ENCODE peak calls at places on chromosomes 7 and 10, in six cellular contexts. L is HCT116, B is SK-N-SH, Q is GM12878, M is HepG2, A is K562. R is an unnamed sample.

GRCh38 chr7:55348502-55348901 is 16.6 kb upstream of the LANCL2 start:
- DNase-seq in B (no peak), L (no peak), Q (no peak), M (no peak), A (no peak), R (no peak)

GRCh38 chr10:22959950-22960349 is 32.1 kb downstream of the ARMC3 start:
- DNase-seq in M (peak), A (no peak), B (no peak), L (no peak), Q (no peak), R (no peak)

GRCh38 chr7:148191391-148192076 is 399.0 kb upstream of the C7orf33 start:
- DNase-seq in L (no peak), B (no peak), M (no peak), A (no peak), Q (no peak), R (no peak)

GRCh38 chr10:94963901-94964300 is 25.4 kb downstream of the CYP2C9 start:
- DNase-seq in B (peak), Q (no peak), A (no peak), M (peak), L (peak), R (peak)

GRCh38 chr7:130922206-130923112 is 188.5 kb upstream of the KLF14 start:
- DNase-seq in Q (no peak), M (peak), A (no peak), L (no peak), B (no peak), R (peak)

GRCh38 chr10:103951942-103952341 is 15.0 kb upstream of the SLK start:
- DNase-seq in B (no peak), A (no peak), L (no peak), Q (no peak), M (no peak), R (no peak)

GRCh38 chr10:3959370-3960266 is 174.6 kb upstream of the KLF6 start:
- DNase-seq in M (no peak), L (no peak), A (no peak), Q (no peak), B (no peak), R (no peak)

GRCh38 chr10:109875151-109875568 is 48.2 kb downstream of the XPNPEP1 start:
- DNase-seq in M (no peak), Q (no peak), L (no peak), B (no peak), A (no peak), R (no peak)

GRCh38 chr7:156473476-156474240 is 166.9 kb upstream of the RNF32 start:
- DNase-seq in B (peak), L (peak), Q (no peak), A (peak), M (peak), R (no peak)

GRCh38 chr7:91836065-91836368 is 44.5 kb downstream of the MTERF1 start:
- DNase-seq in B (no peak), A (no peak), L (no peak), Q (no peak), M (no peak), R (no peak)

GRCh38 chr7:97024209-97025129 is at the start of gene DLX5:
- DNase-seq in A (no peak), Q (no peak), B (peak), M (peak), L (no peak), R (no peak)

GRCh38 chr7:105835441-105835840 is 41.0 kb downstream of the ATXN7L1 start:
- DNase-seq in A (no peak), Q (no peak), M (no peak), L (no peak), B (no peak), R (no peak)

GRCh38 chr7:105839271-105839670 is 37.1 kb downstream of the ATXN7L1 start:
- DNase-seq in Q (no peak), L (no peak), A (no peak), M (no peak), B (no peak), R (no peak)

GRCh38 chr7:105837765-105838241 is 38.6 kb downstream of the ATXN7L1 start:
- DNase-seq in B (no peak), L (no peak), M (no peak), A (no peak), Q (no peak), R (peak)

GRCh38 chr7:105840981-105841749 is 35.2 kb downstream of the ATXN7L1 start:
- DNase-seq in Q (no peak), A (no peak), B (no peak), M (no peak), L (no peak), R (no peak)

DNA sequence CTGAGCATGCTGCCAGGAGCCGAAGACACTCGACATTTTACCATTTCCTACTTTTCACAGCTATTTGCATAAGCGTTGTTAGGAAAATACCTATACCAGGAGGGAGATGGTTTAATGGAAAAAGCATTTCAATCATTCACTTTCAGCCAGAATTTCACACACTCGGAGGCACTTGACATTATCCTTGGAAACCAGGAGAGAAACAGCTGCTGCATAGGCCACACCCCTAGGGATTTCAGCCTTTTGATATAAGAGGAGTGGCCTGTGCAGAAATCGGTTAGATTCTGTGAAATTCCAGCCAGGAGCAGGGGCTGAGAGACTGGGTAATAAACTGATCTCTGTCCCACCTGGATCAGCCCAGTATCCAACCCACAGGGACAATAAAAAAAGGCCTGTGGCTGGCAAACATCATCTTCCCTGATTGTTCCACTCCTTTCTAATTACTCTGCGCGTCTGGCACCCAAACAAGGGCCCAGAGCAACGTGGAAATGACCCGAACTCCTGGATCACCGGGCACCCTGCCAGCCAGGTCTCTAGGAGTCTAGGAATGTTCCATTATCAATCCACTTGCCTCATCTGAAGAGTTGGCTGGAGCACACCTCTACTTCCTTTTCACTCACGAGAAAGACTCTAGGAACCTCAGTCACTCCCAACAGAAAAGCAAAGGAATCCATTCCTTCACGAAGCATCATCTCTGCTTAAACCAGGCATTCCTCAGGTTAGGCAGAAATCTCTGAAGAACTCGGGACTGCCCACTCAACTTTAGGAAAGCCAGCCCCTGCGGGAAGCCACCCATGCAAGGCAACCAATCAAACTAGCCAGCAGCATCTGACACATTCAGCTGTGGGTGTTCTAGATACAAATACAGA is 37.9 kb downstream of the ATXN7L1 start:
- DNase-seq in M (no peak), L (no peak), Q (no peak), B (peak), A (no peak), R (no peak)
- TF ChIP-seq MAX in M (no peak), L (no peak), Q (no peak), B (no peak), A (no peak), R (no peak)

DNA sequence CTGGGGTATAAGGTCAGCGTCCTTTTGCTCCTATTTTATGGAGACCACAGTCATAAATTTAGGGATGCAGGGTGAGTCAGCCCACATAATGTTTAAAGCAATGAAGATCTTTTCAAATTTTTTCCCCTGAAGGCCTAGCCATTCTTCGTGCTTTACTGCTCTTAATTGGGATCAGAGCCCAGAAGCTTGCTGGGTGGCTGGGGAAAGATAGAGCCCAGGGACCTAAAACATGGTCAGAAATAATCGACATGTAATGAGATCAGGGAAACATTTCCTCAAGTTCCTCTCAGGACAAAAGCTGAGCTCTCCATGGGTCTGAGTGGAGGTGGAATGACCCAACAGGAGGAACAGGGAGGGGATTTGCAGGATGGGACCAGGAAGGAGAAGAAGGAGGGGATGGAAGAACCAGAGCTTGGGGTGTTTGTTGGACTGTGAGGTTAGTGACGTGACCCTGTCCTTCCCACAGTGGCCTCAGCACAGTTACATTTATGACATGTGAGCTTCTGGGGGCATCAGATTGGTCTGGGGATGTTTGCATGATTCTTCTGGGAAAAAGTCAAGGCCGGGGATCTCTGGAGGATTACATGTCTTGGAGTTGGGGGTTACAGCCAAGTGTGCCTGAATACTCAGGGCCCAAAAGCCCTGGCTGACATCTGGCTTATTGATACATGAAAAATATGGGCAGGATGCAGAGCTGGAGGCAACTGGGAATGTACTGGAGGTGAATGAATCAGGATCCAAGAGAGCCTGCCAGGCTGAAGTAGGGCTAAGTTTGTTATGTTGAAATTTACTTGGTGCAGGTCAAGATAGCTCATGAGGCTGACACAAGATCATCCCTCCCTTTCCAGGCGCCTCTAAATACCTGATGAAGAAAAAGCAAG is 477.9 kb downstream of the RPS24 start:
- DNase-seq in Q (no peak), B (no peak), L (no peak), A (no peak), M (no peak), R (no peak)
- TF ChIP-seq SIN3A in Q (no peak), B (no peak), L (no peak), A (no peak), M (no peak), R (no peak)

DNA sequence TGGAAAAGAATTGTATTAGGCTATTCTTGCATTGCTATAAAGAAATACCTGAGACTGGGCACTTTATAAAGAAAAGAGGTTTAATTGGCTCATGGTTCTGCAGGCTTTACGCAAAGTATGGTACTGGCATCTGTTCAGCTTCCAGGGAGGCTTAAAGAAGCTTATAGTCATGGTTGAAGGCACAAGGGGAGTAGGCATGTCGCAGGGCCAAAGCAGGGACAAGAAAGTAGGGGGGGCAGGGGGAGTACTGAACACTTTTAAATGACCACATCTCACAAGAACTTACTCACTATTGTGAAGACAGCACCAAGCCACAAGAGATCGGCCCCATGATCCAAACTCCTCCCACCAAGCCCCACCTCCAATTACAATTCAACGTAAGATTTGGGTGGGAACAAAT is 152.5 kb upstream of the PHF14 start:
- DNase-seq in B (no peak), A (no peak), Q (no peak), L (no peak), M (no peak), R (no peak)
- TF ChIP-seq MAX in B (no peak), A (no peak), Q (no peak), L (no peak), M (no peak), R (no peak)

GRCh38 chr10:11105676-11106004 is 88.0 kb downstream of the CELF2 start:
- DNase-seq in A (no peak), B (no peak), M (no peak), L (no peak), Q (no peak), R (no peak)

GRCh38 chr10:11106621-11107374 is 89.1 kb downstream of the CELF2 start:
- DNase-seq in M (no peak), A (no peak), L (no peak), Q (peak), B (no peak), R (no peak)

GRCh38 chr10:11109590-11109989 is 91.9 kb downstream of the CELF2 start:
- DNase-seq in M (no peak), Q (no peak), A (no peak), L (no peak), B (no peak), R (no peak)

GRCh38 chr10:11108356-11108755 is 90.7 kb downstream of the CELF2 start:
- DNase-seq in L (no peak), B (peak), Q (no peak), M (no peak), A (no peak), R (no peak)

DNA sequence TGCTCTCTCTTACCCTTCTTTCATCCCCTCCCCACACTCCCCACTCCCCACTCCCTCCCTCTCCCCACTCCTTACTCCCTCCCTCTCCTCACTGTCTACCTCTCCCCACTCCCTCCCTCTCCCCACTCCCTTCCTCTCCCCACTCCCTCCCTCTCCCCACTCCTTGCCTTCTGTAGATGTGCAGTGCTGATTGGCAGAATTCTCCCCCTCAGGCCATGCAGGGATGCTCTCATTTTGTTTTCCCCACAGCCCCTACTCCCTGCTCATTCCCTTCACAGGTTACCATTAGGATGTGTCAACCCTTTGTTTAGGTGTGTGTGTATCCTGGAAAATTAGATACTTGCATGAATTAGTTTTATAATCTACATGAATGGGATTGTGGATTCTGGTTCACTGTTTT is 90.3 kb downstream of the CELF2 start:
- DNase-seq in M (no peak), B (peak), A (no peak), Q (no peak), L (no peak), R (no peak)
- TF ChIP-seq SIN3A in M (no peak), B (no peak), A (no peak), Q (no peak), L (no peak), R (no peak)

DNA sequence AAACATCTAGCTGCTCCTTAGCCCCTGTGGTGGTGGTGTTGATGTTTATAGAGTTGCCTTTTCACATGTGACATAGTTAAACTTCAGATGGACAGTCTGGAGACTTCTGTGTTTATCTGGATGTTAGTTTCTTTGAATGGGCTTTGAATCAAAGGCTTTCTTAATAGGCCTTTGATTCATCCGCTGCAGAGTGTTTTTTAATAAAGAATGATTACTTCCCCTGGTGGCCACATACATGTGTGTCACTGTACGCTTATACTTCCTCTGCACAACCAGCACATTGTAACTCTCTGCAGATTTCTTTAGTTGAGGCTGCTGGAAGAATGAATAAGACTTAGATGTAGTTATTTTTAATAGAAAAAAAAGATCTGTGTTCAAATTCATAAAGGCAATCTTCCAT is 221.1 kb downstream of the DYNC1I1 start:
- DNase-seq in M (no peak), Q (no peak), B (no peak), L (no peak), A (no peak), R (no peak)
- TF ChIP-seq MAX in M (no peak), Q (no peak), B (no peak), L (no peak), A (no peak), R (no peak)

R was measured in H1.